ENCODE peak calls at places on chromosomes 4 and X, in five cellular contexts. One of them, this sample, is unnamed.

GRCh38 chr4:8344387-8344786 is 74.8 kb downstream of the HTRA3 start:
- DNase-seq in breast epithelium: no peak
- DNase-seq in RWPE2: no peak
- DNase-seq in left ventricle myocardium inferior: no peak
- DNase-seq in CD4-positive, alpha-beta memory T cell: no peak
- DNase-seq in this sample: no peak

GRCh38 chrX:50169717-50170116 is 31.1 kb downstream of the AKAP4 start:
- DNase-seq in CD4-positive, alpha-beta memory T cell: no peak
- DNase-seq in breast epithelium: no peak
- DNase-seq in left ventricle myocardium inferior: no peak
- DNase-seq in RWPE2: no peak
- DNase-seq in this sample: no peak

GRCh38 chr4:184384056-184384809 is 90.1 kb downstream of the IRF2 start:
- DNase-seq in CD4-positive, alpha-beta memory T cell: no peak
- DNase-seq in RWPE2: no peak
- DNase-seq in breast epithelium: no peak
- DNase-seq in left ventricle myocardium inferior: no peak
- DNase-seq in this sample: no peak

GRCh38 chrX:43165343-43165920 is 387.5 kb upstream of the PPP1R2C start:
- DNase-seq in CD4-positive, alpha-beta memory T cell: no peak
- DNase-seq in breast epithelium: no peak
- DNase-seq in RWPE2: no peak
- DNase-seq in left ventricle myocardium inferior: no peak
- DNase-seq in this sample: no peak

GRCh38 chrX:136497556-136498048 is at the start of gene HTATSF1:
- DNase-seq in CD4-positive, alpha-beta memory T cell: no peak
- DNase-seq in RWPE2: no peak
- DNase-seq in left ventricle myocardium inferior: no peak
- DNase-seq in breast epithelium: no peak
- DNase-seq in this sample: no peak

GRCh38 chr4:37822220-37822619 is 4.3 kb upstream of the PGM2 start:
- DNase-seq in breast epithelium: no peak
- DNase-seq in RWPE2: no peak
- DNase-seq in left ventricle myocardium inferior: no peak
- DNase-seq in CD4-positive, alpha-beta memory T cell: no peak
- DNase-seq in this sample: no peak

GRCh38 chr4:78634011-78634664 is 82.6 kb downstream of the ANXA3 start:
- DNase-seq in breast epithelium: peak; percentile 62
- DNase-seq in left ventricle myocardium inferior: peak; percentile 40
- DNase-seq in RWPE2: no peak
- DNase-seq in CD4-positive, alpha-beta memory T cell: no peak
- DNase-seq in this sample: no peak

GRCh38 chr4:76990288-76991080 is 40.9 kb downstream of the SEPTIN11 start:
- DNase-seq in CD4-positive, alpha-beta memory T cell: peak; percentile 39
- DNase-seq in breast epithelium: no peak
- DNase-seq in RWPE2: no peak
- DNase-seq in left ventricle myocardium inferior: no peak
- DNase-seq in this sample: no peak

GRCh38 chr4:67451464-67451863 is 93.8 kb downstream of the CENPC start:
- DNase-seq in left ventricle myocardium inferior: no peak
- DNase-seq in breast epithelium: no peak
- DNase-seq in RWPE2: no peak
- DNase-seq in CD4-positive, alpha-beta memory T cell: no peak
- DNase-seq in this sample: no peak

GRCh38 chr4:188175288-188175687 is 36.0 kb downstream of the TRIML1 start:
- DNase-seq in left ventricle myocardium inferior: no peak
- DNase-seq in CD4-positive, alpha-beta memory T cell: no peak
- DNase-seq in RWPE2: no peak
- DNase-seq in breast epithelium: no peak
- DNase-seq in this sample: no peak

GRCh38 chrX:17459008-17459407 is 84.0 kb downstream of the NHS start:
- DNase-seq in left ventricle myocardium inferior: peak; percentile 15
- DNase-seq in RWPE2: no peak
- DNase-seq in breast epithelium: no peak
- DNase-seq in CD4-positive, alpha-beta memory T cell: no peak
- DNase-seq in this sample: no peak

GRCh38 chr4:89837385-89837995 is 529 bp upstream of the SNCA start:
- DNase-seq in left ventricle myocardium inferior: no peak
- DNase-seq in RWPE2: peak; percentile 56
- DNase-seq in CD4-positive, alpha-beta memory T cell: no peak
- DNase-seq in breast epithelium: no peak
- DNase-seq in this sample: no peak

GRCh38 chr4:26412381-26413372 is 77.6 kb downstream of the CCKAR start:
- DNase-seq in CD4-positive, alpha-beta memory T cell: no peak
- DNase-seq in left ventricle myocardium inferior: peak; percentile 58
- DNase-seq in RWPE2: no peak
- DNase-seq in breast epithelium: no peak
- DNase-seq in this sample: no peak

GRCh38 chrX:118496763-118497079 is 1.1 kb downstream of the DOCK11 start:
- DNase-seq in CD4-positive, alpha-beta memory T cell: no peak
- DNase-seq in RWPE2: no peak
- DNase-seq in breast epithelium: no peak
- DNase-seq in left ventricle myocardium inferior: no peak
- DNase-seq in this sample: no peak

GRCh38 chrX:124435616-124436015 is 89.3 kb downstream of the SH2D1A start:
- DNase-seq in CD4-positive, alpha-beta memory T cell: no peak
- DNase-seq in left ventricle myocardium inferior: no peak
- DNase-seq in breast epithelium: no peak
- DNase-seq in RWPE2: no peak
- DNase-seq in this sample: no peak

GRCh38 chrX:150792949-150793527 is 99.8 kb downstream of the MTMR1 start:
- DNase-seq in breast epithelium: no peak
- DNase-seq in CD4-positive, alpha-beta memory T cell: no peak
- DNase-seq in left ventricle myocardium inferior: no peak
- DNase-seq in RWPE2: no peak
- DNase-seq in this sample: no peak

GRCh38 chr4:107270614-107271013 is 234.5 kb upstream of the DKK2 start:
- DNase-seq in left ventricle myocardium inferior: no peak
- DNase-seq in CD4-positive, alpha-beta memory T cell: no peak
- DNase-seq in breast epithelium: no peak
- DNase-seq in RWPE2: no peak
- DNase-seq in this sample: no peak

GRCh38 chrX:17377795-17378194 is 2.8 kb downstream of the NHS start:
- DNase-seq in CD4-positive, alpha-beta memory T cell: peak; percentile 38
- DNase-seq in RWPE2: no peak
- DNase-seq in left ventricle myocardium inferior: no peak
- DNase-seq in breast epithelium: no peak
- DNase-seq in this sample: no peak

GRCh38 chrX:34656842-34657780 is at the start of gene TMEM47:
- DNase-seq in breast epithelium: peak; percentile 52
- DNase-seq in RWPE2: peak; percentile 41
- DNase-seq in CD4-positive, alpha-beta memory T cell: no peak
- DNase-seq in left ventricle myocardium inferior: peak; percentile 74
- DNase-seq in this sample: no peak

GRCh38 chrX:26922278-26922677 is 540.9 kb downstream of the PPP4R3C start:
- DNase-seq in CD4-positive, alpha-beta memory T cell: no peak
- DNase-seq in RWPE2: no peak
- DNase-seq in left ventricle myocardium inferior: no peak
- DNase-seq in breast epithelium: no peak
- DNase-seq in this sample: no peak

GRCh38 chr4:3294401-3295241 is 1.8 kb downstream of the RGS12 start:
- DNase-seq in CD4-positive, alpha-beta memory T cell: no peak
- DNase-seq in left ventricle myocardium inferior: no peak
- DNase-seq in RWPE2: peak; percentile 61
- DNase-seq in breast epithelium: peak; percentile 51
- DNase-seq in this sample: no peak

GRCh38 chrX:126820700-126821420 is 1.3 kb downstream of the PRR32 start:
- DNase-seq in left ventricle myocardium inferior: peak; percentile 31
- DNase-seq in RWPE2: no peak
- DNase-seq in breast epithelium: no peak
- DNase-seq in CD4-positive, alpha-beta memory T cell: no peak
- DNase-seq in this sample: no peak

GRCh38 chr4:71270901-71271300 is 67.9 kb upstream of the SLC4A4 start:
- DNase-seq in RWPE2: no peak
- DNase-seq in CD4-positive, alpha-beta memory T cell: no peak
- DNase-seq in breast epithelium: no peak
- DNase-seq in left ventricle myocardium inferior: no peak
- DNase-seq in this sample: no peak

GRCh38 chr4:47597696-47598095 is 112.6 kb downstream of the ATP10D start:
- DNase-seq in CD4-positive, alpha-beta memory T cell: no peak
- DNase-seq in breast epithelium: no peak
- DNase-seq in RWPE2: no peak
- DNase-seq in left ventricle myocardium inferior: no peak
- DNase-seq in this sample: no peak

GRCh38 chr4:164768516-164768915 is 14.6 kb downstream of the SMIM31 start:
- DNase-seq in RWPE2: no peak
- DNase-seq in CD4-positive, alpha-beta memory T cell: no peak
- DNase-seq in left ventricle myocardium inferior: no peak
- DNase-seq in breast epithelium: no peak
- DNase-seq in this sample: no peak

GRCh38 chr4:159159611-159160010 is 56.7 kb downstream of the RAPGEF2 start:
- DNase-seq in RWPE2: no peak
- DNase-seq in CD4-positive, alpha-beta memory T cell: no peak
- DNase-seq in breast epithelium: no peak
- DNase-seq in left ventricle myocardium inferior: no peak
- DNase-seq in this sample: no peak

GRCh38 chrX:19540076-19540475 is 24.8 kb upstream of the MAP3K15 start:
- DNase-seq in CD4-positive, alpha-beta memory T cell: no peak
- DNase-seq in left ventricle myocardium inferior: no peak
- DNase-seq in RWPE2: no peak
- DNase-seq in breast epithelium: no peak
- DNase-seq in this sample: no peak

GRCh38 chrX:50707955-50708694 is 105.9 kb downstream of the SHROOM4 start:
- DNase-seq in breast epithelium: no peak
- DNase-seq in CD4-positive, alpha-beta memory T cell: no peak
- DNase-seq in RWPE2: no peak
- DNase-seq in left ventricle myocardium inferior: no peak
- DNase-seq in this sample: no peak

GRCh38 chr4:93573285-93573684 is 255.3 kb upstream of the ATOH1 start:
- DNase-seq in RWPE2: no peak
- DNase-seq in CD4-positive, alpha-beta memory T cell: no peak
- DNase-seq in left ventricle myocardium inferior: no peak
- DNase-seq in breast epithelium: no peak
- DNase-seq in this sample: no peak

GRCh38 chr4:165537028-165537648 is 158.3 kb downstream of the CPE start:
- DNase-seq in left ventricle myocardium inferior: no peak
- DNase-seq in RWPE2: no peak
- DNase-seq in CD4-positive, alpha-beta memory T cell: no peak
- DNase-seq in breast epithelium: no peak
- DNase-seq in this sample: no peak

GRCh38 chrX:23952984-23953907 is 45.4 kb downstream of the CXorf58 start:
- DNase-seq in breast epithelium: no peak
- DNase-seq in CD4-positive, alpha-beta memory T cell: peak; percentile 59
- DNase-seq in left ventricle myocardium inferior: no peak
- DNase-seq in RWPE2: no peak
- DNase-seq in this sample: peak; percentile 7

GRCh38 chrX:14920196-14920595 is 47.0 kb downstream of the MOSPD2 start:
- DNase-seq in breast epithelium: no peak
- DNase-seq in CD4-positive, alpha-beta memory T cell: no peak
- DNase-seq in left ventricle myocardium inferior: no peak
- DNase-seq in RWPE2: no peak
- DNase-seq in this sample: no peak

GRCh38 chr4:54067163-54067562 is 2.8 kb upstream of the CHIC2 start:
- DNase-seq in breast epithelium: no peak
- DNase-seq in RWPE2: peak; percentile 84
- DNase-seq in left ventricle myocardium inferior: peak; percentile 37
- DNase-seq in CD4-positive, alpha-beta memory T cell: no peak
- DNase-seq in this sample: no peak

GRCh38 chr4:128558896-128559669 is 250.4 kb upstream of the JADE1 start:
- DNase-seq in breast epithelium: no peak
- DNase-seq in left ventricle myocardium inferior: no peak
- DNase-seq in CD4-positive, alpha-beta memory T cell: no peak
- DNase-seq in RWPE2: no peak
- DNase-seq in this sample: no peak

GRCh38 chr4:176897226-176897625 is 104.5 kb upstream of the VEGFC start:
- DNase-seq in CD4-positive, alpha-beta memory T cell: no peak
- DNase-seq in left ventricle myocardium inferior: no peak
- DNase-seq in RWPE2: no peak
- DNase-seq in breast epithelium: no peak
- DNase-seq in this sample: no peak

DNA sequence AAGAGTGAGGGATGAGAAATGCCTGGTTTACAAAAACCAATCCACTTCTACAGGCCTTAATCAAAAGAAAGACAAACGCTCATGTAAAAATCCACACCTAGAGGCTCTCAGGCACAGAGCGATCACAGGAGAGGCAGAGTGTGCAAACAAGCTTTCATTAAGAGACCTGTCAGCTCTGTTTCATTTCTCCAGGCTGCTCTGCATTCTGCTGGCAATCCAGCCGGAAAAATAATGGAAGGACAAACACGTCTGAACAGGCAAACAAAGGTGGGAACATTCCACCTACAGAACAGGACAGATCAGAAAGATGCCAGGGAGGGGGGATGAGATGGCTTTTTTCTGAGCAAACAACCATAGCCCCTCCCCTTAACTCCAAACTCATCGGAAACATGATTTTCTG is 9.7 kb downstream of the SOD3 start:
- DNase-seq in CD4-positive, alpha-beta memory T cell: no peak
- DNase-seq in RWPE2: no peak
- DNase-seq in breast epithelium: no peak
- DNase-seq in left ventricle myocardium inferior: no peak
- DNase-seq in this sample: no peak
- H3K9me3 ChIP-seq in CD4-positive, alpha-beta memory T cell: no peaks in the 10 kb centered on the region
- H3K9me3 ChIP-seq in RWPE2: no peaks in the 10 kb centered on the region
- H3K9me3 ChIP-seq in breast epithelium: no peaks in the 10 kb centered on the region
- H3K9me3 ChIP-seq in left ventricle myocardium inferior: no peaks in the 10 kb centered on the region
- H3K9me3 ChIP-seq in this sample: no peaks in the 10 kb centered on the region

GRCh38 chr4:97252615-97253154 is 890.6 kb downstream of the STPG2 start:
- DNase-seq in left ventricle myocardium inferior: no peak
- DNase-seq in breast epithelium: no peak
- DNase-seq in CD4-positive, alpha-beta memory T cell: no peak
- DNase-seq in RWPE2: no peak
- DNase-seq in this sample: no peak
- H3K9me3 ChIP-seq in left ventricle myocardium inferior: peaks cover 21% of the 10 kb centered on the region
- H3K9me3 ChIP-seq in breast epithelium: no peaks in the 10 kb centered on the region
- H3K9me3 ChIP-seq in CD4-positive, alpha-beta memory T cell: no peaks in the 10 kb centered on the region
- H3K9me3 ChIP-seq in RWPE2: no peaks in the 10 kb centered on the region
- H3K9me3 ChIP-seq in this sample: no peaks in the 10 kb centered on the region

GRCh38 chrX:145609951-145610511 is 207.6 kb upstream of the SLITRK2 start:
- DNase-seq in CD4-positive, alpha-beta memory T cell: no peak
- DNase-seq in breast epithelium: no peak
- DNase-seq in RWPE2: no peak
- DNase-seq in left ventricle myocardium inferior: no peak
- DNase-seq in this sample: no peak
- H3K9me3 ChIP-seq in CD4-positive, alpha-beta memory T cell: no peaks in the 10 kb centered on the region
- H3K9me3 ChIP-seq in breast epithelium: no peaks in the 10 kb centered on the region
- H3K9me3 ChIP-seq in RWPE2: no peaks in the 10 kb centered on the region
- H3K9me3 ChIP-seq in left ventricle myocardium inferior: no peaks in the 10 kb centered on the region
- H3K9me3 ChIP-seq in this sample: no peaks in the 10 kb centered on the region

GRCh38 chrX:1222511-1223252 is 10.2 kb upstream of the CRLF2 start:
- DNase-seq in RWPE2: peak; percentile 9
- DNase-seq in breast epithelium: no peak
- DNase-seq in CD4-positive, alpha-beta memory T cell: no peak
- DNase-seq in left ventricle myocardium inferior: no peak
- DNase-seq in this sample: no peak

GRCh38 chrX:1223253-1223621 is 10.8 kb upstream of the CRLF2 start:
- DNase-seq in RWPE2: peak; percentile 7
- DNase-seq in CD4-positive, alpha-beta memory T cell: no peak
- DNase-seq in breast epithelium: no peak
- DNase-seq in left ventricle myocardium inferior: no peak
- DNase-seq in this sample: no peak

GRCh38 chrX:1221296-1221845 is 8.9 kb upstream of the CRLF2 start:
- DNase-seq in breast epithelium: peak; percentile 40
- DNase-seq in RWPE2: peak; percentile 6
- DNase-seq in CD4-positive, alpha-beta memory T cell: no peak
- DNase-seq in left ventricle myocardium inferior: no peak
- DNase-seq in this sample: no peak

GRCh38 chrX:1224954-1225353 is 12.5 kb upstream of the CRLF2 start:
- DNase-seq in RWPE2: peak; percentile 20
- DNase-seq in CD4-positive, alpha-beta memory T cell: no peak
- DNase-seq in breast epithelium: no peak
- DNase-seq in left ventricle myocardium inferior: no peak
- DNase-seq in this sample: no peak

GRCh38 chrX:1226249-1226648 is 13.8 kb upstream of the CRLF2 start:
- DNase-seq in left ventricle myocardium inferior: no peak
- DNase-seq in breast epithelium: no peak
- DNase-seq in CD4-positive, alpha-beta memory T cell: no peak
- DNase-seq in RWPE2: no peak
- DNase-seq in this sample: no peak
- H3K9me3 ChIP-seq in left ventricle myocardium inferior: peaks cover 16% of the 10 kb centered on the region
- H3K9me3 ChIP-seq in breast epithelium: peaks cover 15% of the 10 kb centered on the region
- H3K9me3 ChIP-seq in CD4-positive, alpha-beta memory T cell: no peaks in the 10 kb centered on the region
- H3K9me3 ChIP-seq in RWPE2: peaks cover 8% of the 10 kb centered on the region
- H3K9me3 ChIP-seq in this sample: no peaks in the 10 kb centered on the region